ENCODE peak calls at places on chromosomes 16 and 17, in six cellular contexts. Z is gastrocnemius medialis, H is pancreas, D is PC-9, I is cardiac muscle cell, C is prostate gland. W is an unnamed sample.

GRCh38 chr17:44152875-44153274 is 11.1 kb downstream of the HROB start:
- DNase-seq in Z (no peak), H (no peak), D (no peak), I (no peak), C (no peak), W (no peak)

GRCh38 chr17:72833113-72833512 is 259.4 kb downstream of the SLC39A11 start:
- DNase-seq in Z (no peak), H (no peak), D (no peak), I (no peak), C (no peak), W (no peak)

GRCh38 chr17:32627233-32628008 is 140.6 kb downstream of the CDK5R1 start:
- DNase-seq in Z (no peak), H (peak; percentile 13), D (no peak), I (no peak), C (no peak), W (no peak)

GRCh38 chr17:36496018-36496789 is 9.7 kb downstream of the ZNHIT3 start:
- DNase-seq in Z (no peak), H (no peak), D (no peak), I (no peak), C (no peak), W (no peak)

GRCh38 chr16:27355610-27356009 is 41.8 kb downstream of the IL4R start:
- DNase-seq in Z (no peak), H (no peak), D (no peak), I (no peak), C (no peak), W (no peak)

GRCh38 chr17:9765302-9765701 is 26.1 kb downstream of the DHRS7C start:
- DNase-seq in Z (no peak), H (no peak), D (no peak), I (no peak), C (no peak), W (no peak)

GRCh38 chr17:28908640-28909098 is 5.8 kb upstream of the DHRS13 start:
- DNase-seq in Z (no peak), H (no peak), D (no peak), I (no peak), C (no peak), W (peak; percentile 81)

GRCh38 chr17:76579281-76579680 is 6.4 kb downstream of the ST6GALNAC2 start:
- DNase-seq in Z (no peak), H (no peak), D (no peak), I (no peak), C (no peak), W (no peak)

DNA sequence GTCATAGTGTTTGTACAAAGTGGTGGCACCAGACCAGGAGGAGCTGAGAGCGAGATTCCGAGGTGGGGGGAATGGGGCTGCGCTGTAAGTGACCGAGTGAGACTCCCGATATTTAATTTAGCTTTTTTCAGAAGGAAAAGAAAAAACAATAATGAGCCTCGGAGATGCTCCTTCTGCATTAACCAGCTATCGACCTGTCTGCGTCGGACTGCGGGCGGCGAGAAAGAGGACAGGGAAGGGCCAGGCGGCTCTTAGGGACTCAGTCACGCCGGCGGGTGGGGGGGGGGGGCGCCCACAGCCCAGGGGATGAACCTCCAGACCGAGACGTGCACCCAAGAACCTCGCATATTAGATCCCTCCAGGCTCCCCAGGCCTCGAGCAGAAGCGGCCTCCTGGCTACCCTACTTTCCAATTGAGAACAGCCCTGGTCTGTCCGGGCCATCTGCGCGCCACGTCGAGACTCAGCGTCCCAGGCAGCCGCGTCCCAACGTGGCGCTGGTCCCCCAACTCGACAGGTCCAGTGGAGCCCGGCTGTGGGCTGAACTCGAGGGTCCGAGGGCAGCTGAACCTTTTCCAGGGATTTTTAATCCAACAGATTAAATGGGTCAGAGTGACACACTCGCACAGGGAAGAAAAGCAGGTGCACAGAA is 2.1 kb upstream of the IRX3 start:
- DNase-seq in Z (no peak), H (no peak), D (no peak), I (no peak), C (no peak), W (no peak)
- H3K27me3 ChIP-seq in Z (peaks cover 28% of the 10 kb centered on the region), H (no peaks in the 10 kb centered on the region), D (no peaks in the 10 kb centered on the region), I (peaks cover 5% of the 10 kb centered on the region), C (no peaks in the 10 kb centered on the region), W (peaks cover 14% of the 10 kb centered on the region)

GRCh38 chr17:6752068-6752909 is 3.6 kb upstream of the XAF1 start:
- DNase-seq in Z (peak; percentile 4), H (no peak), D (peak; percentile 46), I (no peak), C (no peak), W (peak; percentile 81)

GRCh38 chr17:6753565-6753964 is 2.3 kb upstream of the XAF1 start:
- DNase-seq in Z (no peak), H (no peak), D (no peak), I (no peak), C (no peak), W (no peak)

GRCh38 chr17:6748617-6749016 is 7.2 kb upstream of the XAF1 start:
- DNase-seq in Z (no peak), H (no peak), D (peak; percentile 23), I (no peak), C (no peak), W (no peak)

GRCh38 chr17:6753006-6753445 is 2.8 kb upstream of the XAF1 start:
- DNase-seq in Z (peak; percentile 14), H (peak; percentile 8), D (no peak), I (no peak), C (no peak), W (peak; percentile 66)

DNA sequence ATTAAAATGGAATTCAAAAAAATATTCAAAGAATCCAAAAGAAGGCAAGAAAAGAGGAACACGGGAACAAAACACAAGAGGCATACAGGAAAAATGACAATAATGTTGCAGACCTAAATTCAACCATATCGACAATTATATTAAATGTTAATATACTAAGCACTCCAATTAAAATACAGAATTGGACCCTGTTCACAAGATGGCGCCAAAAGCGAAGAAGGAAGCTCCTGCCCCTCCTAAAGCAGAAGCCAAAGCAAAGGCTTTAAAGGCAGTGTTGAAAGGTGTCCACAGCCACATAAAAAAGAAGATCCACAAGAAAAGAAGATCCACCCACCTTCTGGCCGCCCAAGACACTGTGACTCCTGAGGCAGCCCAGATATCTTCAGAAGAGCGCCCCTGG is 6.3 kb upstream of the XAF1 start:
- DNase-seq in Z (no peak), H (no peak), D (peak; percentile 29), I (no peak), C (no peak), W (no peak)
- TF ChIP-seq CTCF in Z (no peak), H (no peak), D (no peak), I (peak; percentile 21), C (no peak), W (no peak)

GRCh38 chr16:31136287-31136662 is 748 bp upstream of the PRSS8 start:
- DNase-seq in Z (no peak), H (no peak), D (no peak), I (no peak), C (no peak), W (no peak)
- H3K27ac ChIP-seq in Z (no peak overlapping the region), H (no peak overlapping the region), D (no peak overlapping the region), I (no peak overlapping the region), C (peak overlapping the region; percentile 92), W (no peak overlapping the region)

DNA sequence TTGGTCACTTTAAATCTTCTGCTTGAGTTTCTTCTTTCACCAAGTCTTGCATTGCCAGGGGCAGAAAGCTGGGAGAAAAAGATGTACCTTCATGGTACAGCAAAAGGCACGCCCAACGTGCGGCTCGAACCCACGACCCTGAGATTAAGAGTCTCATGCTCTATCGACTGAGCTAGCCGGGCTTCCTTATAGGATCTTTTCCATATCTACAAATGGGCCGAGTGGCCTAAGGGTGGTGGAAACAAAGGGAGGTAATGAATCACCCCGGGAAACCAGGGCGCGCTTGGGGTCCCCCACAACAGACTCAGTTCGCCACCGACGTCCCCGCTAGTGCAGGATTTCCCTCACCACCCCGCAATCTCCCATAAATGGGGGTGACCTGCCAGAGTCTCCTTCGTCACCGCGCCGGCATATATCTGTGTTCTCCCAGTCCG is 7.5 kb upstream of the OR1F1 start:
- DNase-seq in Z (no peak), H (no peak), D (no peak), I (no peak), C (no peak), W (no peak)
- H3K27me3 ChIP-seq in Z (peaks cover 90% of the 10 kb centered on the region), H (no peaks in the 10 kb centered on the region), D (no peaks in the 10 kb centered on the region), I (peaks cover 99% of the 10 kb centered on the region), C (peaks cover 31% of the 10 kb centered on the region), W (peaks cover 100% of the 10 kb centered on the region)

DNA sequence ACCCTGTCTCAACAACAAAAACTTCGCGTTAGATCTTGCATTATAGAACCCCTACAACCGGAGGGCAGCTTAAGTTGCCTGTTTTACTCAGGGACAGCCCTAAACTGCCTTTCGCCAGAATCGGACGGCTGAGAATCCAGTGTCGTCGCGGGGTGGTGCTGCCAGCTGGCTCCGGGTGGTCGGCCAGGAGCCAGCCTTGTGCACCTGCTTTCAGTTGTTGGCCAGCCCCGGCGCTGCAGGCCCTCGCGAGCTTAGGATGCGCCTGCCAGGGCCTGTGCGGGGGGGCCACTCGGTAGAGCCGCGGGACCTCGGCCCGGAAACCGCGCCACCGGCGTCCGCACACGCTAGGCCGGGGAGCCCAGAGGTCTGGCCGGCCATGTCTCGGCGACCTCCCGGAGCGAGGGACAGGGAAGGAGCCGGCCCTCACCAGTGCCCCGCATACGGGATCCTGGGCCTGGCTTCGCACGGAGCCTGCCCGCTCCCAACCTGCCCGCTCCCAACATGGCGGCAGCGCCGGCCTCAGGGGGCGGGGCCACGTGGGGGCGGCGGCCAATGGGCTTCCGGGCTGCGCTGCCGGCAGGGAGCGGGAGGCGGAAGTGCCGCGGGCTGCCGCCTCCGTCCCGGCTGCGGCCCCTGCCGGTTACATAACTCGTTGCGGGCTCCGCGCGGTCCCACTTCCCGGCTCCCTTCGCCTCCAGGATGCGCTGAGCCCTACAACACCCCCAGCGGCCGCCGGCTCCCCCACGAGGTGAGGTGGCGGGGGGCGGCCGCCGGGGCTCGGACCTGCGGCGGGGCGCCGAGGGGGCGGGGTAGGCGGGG is 14.2 kb downstream of the NAA60 start:
- DNase-seq in Z (peak; percentile 86), H (peak; percentile 92), D (peak; percentile 68), I (peak; percentile 95), C (peak; percentile 85), W (peak; percentile 92)
- TF ChIP-seq CTCF in Z (peak; percentile 16), H (peak; percentile 39), D (no peak), I (peak; percentile 43), C (peak; percentile 71), W (peak; percentile 55)